ENCODE peak calls at places on chromosomes 16 and 17, in five cellular contexts. C, W, X, L and K are unnamed samples.

GRCh38 chr17:81022371-81022729 is 12.6 kb upstream of the BAIAP2 start:
- DNase-seq in C (no peak), W (no peak), X (no peak), L (peak; percentile 47), K (no peak)

GRCh38 chr17:951388-952132 is 28.0 kb downstream of the NXN start:
- DNase-seq in C (no peak), W (no peak), X (peak; percentile 73), L (no peak), K (peak; percentile 53)

GRCh38 chr17:72151565-72152391 is 31.0 kb downstream of the SOX9 start:
- DNase-seq in C (peak; percentile 24), W (no peak), X (no peak), L (peak; percentile 66), K (peak; percentile 76)

GRCh38 chr17:66638707-66639479 is 196.0 kb upstream of the CACNG5 start:
- DNase-seq in C (no peak), W (no peak), X (no peak), L (no peak), K (no peak)

GRCh38 chr16:29815032-29815721 is 775 bp upstream of the PAGR1 start:
- DNase-seq in C (no peak), W (no peak), X (no peak), L (no peak), K (no peak)

GRCh38 chr17:3683054-3683511 is 12.9 kb downstream of the P2RX5 start:
- DNase-seq in C (no peak), W (no peak), X (no peak), L (peak; percentile 90), K (peak; percentile 34)

GRCh38 chr17:64497565-64498035 is 746 bp upstream of the POLG2 start:
- DNase-seq in C (no peak), W (no peak), X (no peak), L (no peak), K (no peak)

GRCh38 chr17:76026714-76027158 is 370 bp downstream of the EVPL start:
- DNase-seq in C (no peak), W (no peak), X (no peak), L (no peak), K (no peak)

GRCh38 chr16:14302399-14303181 is 231.5 kb downstream of the MRTFB start:
- DNase-seq in C (no peak), W (no peak), X (no peak), L (peak; percentile 85), K (no peak)

GRCh38 chr17:43003542-43004172 is 2.9 kb upstream of the IFI35 start:
- DNase-seq in C (no peak), W (no peak), X (no peak), L (no peak), K (no peak)

GRCh38 chr17:81397314-81398169 is 2.3 kb downstream of the BAHCC1 start:
- DNase-seq in C (no peak), W (no peak), X (no peak), L (peak; percentile 88), K (peak; percentile 70)

GRCh38 chr17:42783778-42784138 is 3.3 kb downstream of the WNK4 start:
- DNase-seq in C (no peak), W (no peak), X (no peak), L (no peak), K (no peak)

GRCh38 chr17:2912754-2913153 is 116.5 kb downstream of the RAP1GAP2 start:
- DNase-seq in C (no peak), W (no peak), X (no peak), L (no peak), K (no peak)

GRCh38 chr17:10309003-10309974 is 63.5 kb downstream of the MYH13 start:
- DNase-seq in C (no peak), W (no peak), X (no peak), L (no peak), K (no peak)

GRCh38 chr17:81429813-81430510 is 34.7 kb downstream of the BAHCC1 start:
- DNase-seq in C (no peak), W (no peak), X (no peak), L (peak; percentile 92), K (peak; percentile 38)

GRCh38 chr17:72760368-72760767 is 332.1 kb downstream of the SLC39A11 start:
- DNase-seq in C (no peak), W (no peak), X (no peak), L (no peak), K (no peak)

GRCh38 chr17:50182783-50183438 is 17.1 kb downstream of the SGCA start:
- DNase-seq in C (no peak), W (no peak), X (no peak), L (no peak), K (no peak)

GRCh38 chr16:19131809-19132777 is 18.3 kb downstream of the ITPRIPL2 start:
- DNase-seq in C (no peak), W (no peak), X (no peak), L (no peak), K (peak; percentile 64)

GRCh38 chr16:3760518-3760917 is 43.2 kb upstream of the TRAP1 start:
- DNase-seq in C (no peak), W (no peak), X (no peak), L (no peak), K (no peak)

GRCh38 chr16:8155275-8155674 is 435.0 kb downstream of the TMEM114 start:
- DNase-seq in C (no peak), W (no peak), X (no peak), L (no peak), K (no peak)

GRCh38 chr17:37317867-37318266 is 57.9 kb upstream of the C17orf78 start:
- DNase-seq in C (no peak), W (no peak), X (no peak), L (no peak), K (no peak)

GRCh38 chr16:11264155-11264832 is 4.8 kb downstream of the TNP2 start:
- DNase-seq in C (no peak), W (no peak), X (no peak), L (no peak), K (no peak)

GRCh38 chr17:33447090-33447489 is 154.0 kb upstream of the ASIC2 start:
- DNase-seq in C (no peak), W (no peak), X (no peak), L (no peak), K (no peak)

GRCh38 chr16:75555213-75555706 is 792 bp downstream of the TMEM231 start:
- DNase-seq in C (peak; percentile 59), W (peak; percentile 52), X (peak; percentile 57), L (peak; percentile 90), K (peak; percentile 92)

GRCh38 chr16:13036600-13036999 is 135.2 kb downstream of the SHISA9 start:
- DNase-seq in C (no peak), W (no peak), X (no peak), L (no peak), K (peak; percentile 22)

GRCh38 chr16:84090212-84090611 is 26.5 kb downstream of the MBTPS1 start:
- DNase-seq in C (no peak), W (no peak), X (no peak), L (no peak), K (no peak)

GRCh38 chr17:37506678-37507077 is 17.0 kb downstream of the DUSP14 start:
- DNase-seq in C (no peak), W (no peak), X (no peak), L (peak; percentile 70), K (peak; percentile 43)

GRCh38 chr17:40445769-40446468 is 2.7 kb downstream of the IGFBP4 start:
- DNase-seq in C (no peak), W (no peak), X (no peak), L (no peak), K (peak; percentile 39)
- TF ChIP-seq CTCF in C (no peak), W (no peak), X (peak; percentile 42), L (peak; percentile 27), K (peak; percentile 22)

GRCh38 chr16:2673066-2673999 is 9.0 kb upstream of the KCTD5 start:
- DNase-seq in C (peak; percentile 93), W (peak; percentile 81), X (peak; percentile 48), L (peak; percentile 98), K (peak; percentile 94)

GRCh38 chr16:2675021-2675420 is 7.3 kb upstream of the KCTD5 start:
- DNase-seq in C (no peak), W (no peak), X (no peak), L (no peak), K (no peak)

GRCh38 chr16:2675714-2676113 is 6.6 kb upstream of the KCTD5 start:
- DNase-seq in C (no peak), W (no peak), X (no peak), L (no peak), K (no peak)

DNA sequence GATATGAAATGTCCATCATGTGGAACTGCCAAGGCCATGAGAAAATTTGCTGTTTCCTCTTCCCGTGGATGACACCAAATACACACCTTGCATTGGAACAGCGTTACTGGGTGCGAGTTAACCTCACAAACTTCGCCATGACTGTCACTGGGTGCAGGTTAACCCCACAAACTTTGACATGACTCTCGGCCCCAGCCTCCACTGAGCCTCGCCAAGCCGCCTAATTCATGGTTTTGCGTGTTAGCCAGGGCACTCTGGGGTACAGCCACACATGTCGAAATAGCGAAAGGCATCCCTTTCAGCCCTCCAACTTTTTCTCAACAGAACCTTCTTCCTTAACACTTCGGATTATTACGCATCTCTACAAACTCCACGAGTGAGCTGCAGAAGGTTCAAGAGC is 10.6 kb upstream of the KCTD5 start:
- DNase-seq in C (no peak), W (no peak), X (no peak), L (no peak), K (no peak)
- H3K4me3 ChIP-seq in C (no peak overlapping the region), W (peak overlapping the region; percentile 77), X (no peak overlapping the region), L (peak overlapping the region; percentile 64), K (peak overlapping the region; percentile 57)

GRCh38 chr16:88404769-88405168 is 22.0 kb downstream of the ZNF469 start:
- DNase-seq in C (no peak), W (no peak), X (no peak), L (no peak), K (no peak)

GRCh38 chr16:88405325-88406060 is 22.7 kb downstream of the ZNF469 start:
- DNase-seq in C (no peak), W (no peak), X (no peak), L (peak; percentile 89), K (peak; percentile 38)

GRCh38 chr16:88407807-88408206 is 25.0 kb downstream of the ZNF469 start:
- DNase-seq in C (no peak), W (no peak), X (no peak), L (no peak), K (no peak)

GRCh38 chr16:88407042-88407420 is 24.3 kb downstream of the ZNF469 start:
- DNase-seq in C (no peak), W (no peak), X (no peak), L (no peak), K (no peak)

GRCh38 chr16:88406096-88407041 is 23.6 kb downstream of the ZNF469 start:
- DNase-seq in C (no peak), W (no peak), X (no peak), L (peak; percentile 70), K (no peak)
- TF ChIP-seq CTCF in C (no peak), W (no peak), X (no peak), L (no peak), K (no peak)

DNA sequence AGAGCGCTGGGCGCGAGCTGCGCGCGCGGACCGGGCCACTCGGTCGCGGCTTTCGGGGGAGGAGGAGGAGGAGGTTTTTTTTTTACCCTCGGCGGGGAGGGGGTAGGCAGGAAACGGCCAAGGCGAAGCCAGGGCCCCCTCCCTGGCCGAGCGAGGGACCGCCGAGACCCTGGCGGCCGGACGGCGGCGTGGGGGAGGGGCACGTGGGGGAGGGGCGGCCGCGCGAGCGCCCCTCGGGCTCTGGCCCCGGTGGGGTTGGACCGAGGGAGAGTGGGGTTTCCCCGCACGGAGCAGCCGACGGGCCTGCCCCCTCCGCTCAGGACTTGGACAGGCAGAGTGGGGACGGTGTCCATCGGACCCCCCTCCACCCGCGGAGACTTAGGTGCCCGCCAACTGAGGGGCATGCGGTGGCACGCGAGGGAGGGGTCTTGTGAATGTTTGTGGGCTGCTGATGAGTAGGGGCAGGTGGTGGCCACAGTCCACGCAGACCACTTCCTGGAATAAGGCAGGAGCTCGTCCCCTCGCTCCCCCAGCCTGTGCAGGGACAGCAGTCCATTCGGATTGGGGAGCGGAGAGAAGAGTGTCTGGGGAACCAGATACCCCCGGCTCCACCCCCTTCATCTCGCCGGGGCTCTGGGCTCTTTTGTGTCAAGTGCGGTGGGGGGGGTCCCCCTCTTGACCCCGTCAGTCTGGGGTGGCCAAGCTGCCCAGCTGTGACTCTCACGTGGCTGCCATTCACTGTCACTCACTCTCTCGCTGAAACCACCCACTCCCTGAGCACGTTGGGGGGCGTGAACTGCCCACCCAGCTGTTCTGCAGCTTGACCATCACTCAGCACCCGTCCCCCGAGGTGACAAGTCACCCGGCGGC is 3.0 kb upstream of the CHD3 start:
- DNase-seq in C (peak; percentile 34), W (no peak), X (no peak), L (peak; percentile 80), K (peak; percentile 31)
- H3K4me3 ChIP-seq in C (peak overlapping the region; percentile 52), W (peak overlapping the region; percentile 94), X (peak overlapping the region; percentile 79), L (peak overlapping the region; percentile 78), K (peak overlapping the region; percentile 78)